ENCODE peak calls at places on chromosomes 12 and 14, in six cellular contexts. I is dorsolateral prefrontal cortex, Z is adipocyte, A is right cardiac atrium, Y is pancreas, F is gastrocnemius medialis. D is an unnamed sample.

GRCh38 chr12:15738438-15739015 is 50.7 kb downstream of the EPS8 start:
- DNase-seq in A (no peak), Z (no peak), I (no peak), F (no peak), Y (no peak), D (no peak)

GRCh38 chr14:89543420-89543790 is 126.4 kb upstream of the FOXN3 start:
- DNase-seq in I (no peak), F (no peak), A (no peak), Z (no peak), Y (no peak), D (no peak)

GRCh38 chr12:106919910-106920544 is 35.7 kb upstream of the TMEM263 start:
- DNase-seq in A (no peak), Y (no peak), Z (peak), F (no peak), I (no peak), D (peak)

GRCh38 chr14:64611358-64612020 is 61.7 kb downstream of the PPP1R36 start:
- DNase-seq in F (no peak), A (no peak), Y (no peak), Z (peak), I (no peak), D (no peak)

GRCh38 chr12:108821407-108822397 is 35.7 kb downstream of the SSH1 start:
- DNase-seq in Y (no peak), A (no peak), Z (peak), F (no peak), I (no peak), D (no peak)

GRCh38 chr12:123485756-123486155 is 27.8 kb downstream of the SNRNP35 start:
- DNase-seq in Y (no peak), A (no peak), F (no peak), I (peak), Z (no peak), D (no peak)

GRCh38 chr12:91072931-91073330 is 15.1 kb upstream of the KERA start:
- DNase-seq in Y (no peak), Z (peak), I (no peak), A (no peak), F (no peak), D (no peak)

GRCh38 chr14:64196668-64197411 is 97.3 kb downstream of the ESR2 start:
- DNase-seq in A (peak), I (peak), Y (peak), Z (peak), F (no peak), D (peak)

GRCh38 chr12:59382678-59383425 is 213.0 kb upstream of the SLC16A7 start:
- DNase-seq in I (no peak), Y (no peak), Z (peak), F (no peak), A (no peak), D (no peak)

D was measured in SK-MEL-5.